ENCODE peak calls at places on chromosomes 7 and 10, in eight cellular contexts. J is left ventricle myocardium inferior; V is CD8-positive, alpha-beta T cell; I is mesenchymal stem cell; H is naive thymus-derived CD4-positive, alpha-beta T cell; L is spleen; E is DND-41; A is CD4-positive, CD25-positive, alpha-beta regulatory T cell. U is an unnamed sample. For H3K36me3, the result is how much of the 10 kb centered on the place peaks cover.

GRCh38 chr7:133763241-133763640 is 363.9 kb upstream of the LRGUK start:
- DNase-seq in V (no peak), H (no peak), J (no peak), E (no peak), L (no peak), A (no peak), I (no peak), U (no peak)

GRCh38 chr10:127418536-127419168 is 130.5 kb upstream of the NPS start:
- DNase-seq in E (no peak), I (no peak), J (peak), V (no peak), L (peak), H (no peak), A (no peak), U (no peak)

GRCh38 chr10:13448216-13448615 is 80.6 kb downstream of the BEND7 start:
- DNase-seq in A (no peak), V (no peak), L (no peak), J (no peak), H (no peak), I (no peak), E (no peak), U (no peak)

GRCh38 chr7:148733496-148733895 is 34.8 kb downstream of the CUL1 start:
- DNase-seq in A (no peak), J (no peak), H (no peak), I (no peak), E (no peak), L (no peak), V (no peak), U (no peak)

GRCh38 chr10:2212196-2212719 is 474.9 kb upstream of the ADARB2 start:
- DNase-seq in A (no peak), J (no peak), H (no peak), E (no peak), V (no peak), L (no peak), I (no peak), U (no peak)

GRCh38 chr7:114375914-114376313 is 38.7 kb upstream of the FOXP2 start:
- DNase-seq in J (no peak), L (no peak), A (no peak), E (no peak), I (no peak), H (no peak), V (no peak), U (no peak)

GRCh38 chr10:49649294-49649693 is 30.2 kb upstream of the C10orf53 start:
- DNase-seq in V (no peak), H (no peak), J (no peak), L (no peak), A (peak), E (peak), I (no peak), U (no peak)

GRCh38 chr10:13792011-13792410 is 205.2 kb downstream of the PRPF18 start:
- DNase-seq in A (no peak), H (no peak), L (no peak), J (peak), E (no peak), V (no peak), I (no peak), U (no peak)

GRCh38 chr10:93440591-93441012 is 41.5 kb downstream of the MYOF start:
- DNase-seq in H (no peak), V (no peak), A (no peak), I (peak), L (no peak), J (no peak), E (no peak), U (no peak)

GRCh38 chr10:44118500-44118899 is 266.4 kb downstream of the CXCL12 start:
- DNase-seq in V (no peak), A (no peak), J (no peak), H (no peak), E (no peak), L (no peak), I (no peak), U (no peak)
- H3K36me3 ChIP-seq in V (under half), A (under half), J (under half), H (under half), E (under half), L (under half), I (under half), U (under half)

GRCh38 chr7:106255246-106255645 is 29.5 kb downstream of the NAMPT start:
- DNase-seq in H (no peak), L (no peak), A (peak), V (no peak), I (no peak), E (no peak), J (no peak), U (no peak)

GRCh38 chr7:106257752-106258151 is 27.0 kb downstream of the NAMPT start:
- DNase-seq in H (no peak), I (peak), J (no peak), L (no peak), E (no peak), A (no peak), V (no peak), U (no peak)

GRCh38 chr7:106252568-106252967 is 32.2 kb downstream of the NAMPT start:
- DNase-seq in H (no peak), J (no peak), E (no peak), A (no peak), L (no peak), V (no peak), I (no peak), U (no peak)

GRCh38 chr7:106256137-106256536 is 28.6 kb downstream of the NAMPT start:
- DNase-seq in E (no peak), J (no peak), H (no peak), I (no peak), L (no peak), A (no peak), V (no peak), U (no peak)

DNA sequence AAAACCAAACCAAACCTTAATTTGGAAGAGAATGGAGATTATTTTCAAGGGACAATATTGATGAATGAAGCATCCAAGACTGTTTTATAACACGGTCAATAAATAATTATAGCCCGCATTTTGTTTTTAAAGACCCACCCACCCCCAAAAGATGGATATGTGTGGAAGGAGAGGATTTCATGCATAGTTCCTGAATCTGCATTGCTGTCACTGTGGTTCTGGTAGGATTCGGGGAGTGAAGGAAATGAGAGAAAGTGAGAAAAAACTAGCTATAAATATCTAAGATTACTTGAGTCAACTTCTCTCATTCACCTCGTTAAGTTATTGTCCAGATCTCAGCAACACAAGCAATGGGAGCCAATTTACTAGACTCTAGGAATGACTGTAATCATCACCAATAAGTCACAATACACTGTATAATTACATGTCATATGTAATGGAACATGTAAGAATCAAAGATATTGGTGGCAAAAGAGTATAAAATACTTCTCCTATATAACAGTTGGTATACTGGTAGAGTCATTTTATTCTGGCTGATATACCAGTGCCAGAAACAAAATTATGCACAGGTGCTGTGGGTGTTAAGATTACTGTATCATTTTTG is 30.2 kb downstream of the NAMPT start:
- DNase-seq in V (no peak), E (no peak), J (no peak), A (no peak), H (no peak), I (no peak), L (no peak), U (no peak)
- H3K36me3 ChIP-seq in V (under half), E (half or more), J (half or more), A (under half), H (under half), I (half or more), L (half or more), U (under half)

GRCh38 chr10:95421782-95422181 is 131.0 kb upstream of the PDLIM1 start:
- DNase-seq in V (no peak), J (no peak), L (no peak), E (no peak), H (no peak), I (no peak), A (no peak), U (no peak)
- H3K36me3 ChIP-seq in V (under half), J (half or more), L (under half), E (under half), H (under half), I (under half), A (under half), U (under half)

GRCh38 chr10:33196710-33197406 is 137.6 kb downstream of the NRP1 start:
- DNase-seq in H (no peak), A (no peak), L (no peak), J (no peak), V (no peak), I (peak), E (no peak), U (no peak)

GRCh38 chr10:33198610-33199009 is 135.9 kb downstream of the NRP1 start:
- DNase-seq in V (no peak), L (no peak), J (no peak), E (no peak), H (no peak), A (no peak), I (no peak), U (no peak)

GRCh38 chr10:33199731-33200130 is 134.7 kb downstream of the NRP1 start:
- DNase-seq in J (no peak), E (no peak), I (no peak), V (no peak), L (no peak), A (no peak), H (no peak), U (no peak)

GRCh38 chr10:33204049-33204448 is 130.4 kb downstream of the NRP1 start:
- DNase-seq in H (no peak), L (no peak), A (no peak), E (no peak), J (no peak), V (no peak), I (no peak), U (no peak)

DNA sequence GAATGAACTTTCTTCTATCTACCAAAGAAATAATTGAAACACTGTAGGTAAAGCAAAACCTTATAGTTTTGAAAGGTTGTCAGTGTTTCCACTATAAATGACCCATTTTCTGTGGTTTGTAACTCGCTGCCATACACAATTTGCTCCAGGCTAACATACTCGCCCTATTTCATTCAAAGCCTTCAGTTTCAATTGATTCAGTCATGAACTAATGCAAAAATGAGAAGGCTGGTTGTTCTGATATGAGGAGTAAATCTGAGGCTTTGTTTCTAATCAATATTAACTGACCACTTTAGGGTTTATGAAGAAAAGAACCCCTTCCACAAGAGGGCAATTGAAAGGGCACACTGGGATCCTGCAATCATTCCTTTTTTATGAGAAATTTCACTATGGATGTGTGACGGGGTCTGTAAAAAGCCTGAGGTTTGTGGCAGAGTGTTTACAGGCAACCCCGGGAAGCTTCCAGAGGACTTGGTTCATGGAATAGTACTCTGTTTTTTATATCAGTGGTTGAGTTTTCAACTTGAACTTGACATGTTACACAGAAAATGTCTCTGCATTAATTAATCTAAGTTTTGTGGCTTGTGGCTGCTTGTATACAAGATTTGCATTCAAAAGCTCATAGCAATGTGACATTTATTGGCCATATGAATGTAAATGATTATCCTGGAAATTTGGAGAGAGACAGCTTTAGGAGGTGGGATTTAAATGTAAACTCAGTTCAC is 133.2 kb downstream of the NRP1 start:
- DNase-seq in J (no peak), I (no peak), E (no peak), V (no peak), L (no peak), H (no peak), A (no peak), U (no peak)
- H3K36me3 ChIP-seq in J (half or more), I (half or more), E (under half), V (under half), L (half or more), H (under half), A (under half), U (under half)

DNA sequence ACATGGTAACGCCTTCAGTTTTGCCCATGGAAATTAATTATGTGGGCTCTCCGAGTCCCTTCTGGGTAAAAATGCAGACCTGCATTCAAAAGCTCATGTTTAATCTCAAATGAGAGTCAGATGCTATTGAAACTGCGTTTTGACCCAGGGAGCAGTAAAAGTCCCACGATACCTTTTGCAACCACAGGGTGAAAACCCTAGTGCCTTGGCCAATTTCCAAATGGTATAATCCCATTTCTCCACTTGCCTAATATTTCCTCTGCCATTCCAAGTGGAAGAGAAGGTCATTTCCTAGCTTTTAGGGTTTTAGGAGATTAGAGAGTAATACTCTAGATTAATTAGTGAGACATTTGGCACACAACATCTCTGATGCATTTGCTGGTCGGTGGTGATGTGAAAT is 132.5 kb downstream of the NRP1 start:
- DNase-seq in A (no peak), J (no peak), L (no peak), H (no peak), V (no peak), E (no peak), I (no peak), U (no peak)
- H3K36me3 ChIP-seq in A (under half), J (half or more), L (half or more), H (under half), V (under half), E (under half), I (half or more), U (under half)

GRCh38 chr10:63171255-63171654 is 38.1 kb downstream of the NRBF2 start:
- DNase-seq in L (no peak), E (no peak), I (no peak), J (no peak), A (no peak), H (no peak), V (no peak), U (no peak)
- H3K36me3 ChIP-seq in L (half or more), E (half or more), I (half or more), J (under half), A (half or more), H (under half), V (under half), U (under half)

GRCh38 chr10:7306147-7306546 is 104.7 kb downstream of the SFMBT2 start:
- DNase-seq in V (no peak), I (no peak), A (no peak), H (no peak), E (no peak), L (no peak), J (no peak), U (no peak)
- H3K36me3 ChIP-seq in V (under half), I (under half), A (under half), H (under half), E (under half), L (under half), J (under half), U (under half)

DNA sequence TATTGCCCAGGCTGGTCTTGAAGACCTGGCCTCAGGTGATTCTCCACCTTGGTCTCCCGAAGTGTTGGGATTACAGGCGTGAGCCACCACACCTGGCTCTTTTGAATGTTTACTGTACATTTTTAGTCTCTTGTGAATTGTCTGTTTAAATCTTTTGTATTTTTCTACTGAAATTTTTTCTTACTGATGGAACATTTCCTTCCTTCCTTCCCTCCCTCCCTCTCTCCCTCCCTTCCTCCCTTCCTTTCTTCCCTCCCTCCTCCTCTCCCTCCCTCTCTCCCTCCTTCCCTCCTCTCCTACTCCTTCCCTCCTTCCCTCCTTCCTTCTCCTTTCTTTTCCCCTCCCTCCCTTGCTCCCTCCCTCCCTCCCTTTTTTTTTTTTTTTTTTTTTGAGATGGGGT is 58.0 kb downstream of the DAGLB start:
- DNase-seq in A (no peak), J (no peak), V (no peak), H (no peak), E (no peak), I (no peak), L (no peak), U (no peak)
- H3K36me3 ChIP-seq in A (half or more), J (under half), V (under half), H (half or more), E (half or more), I (half or more), L (half or more), U (under half)

GRCh38 chr10:27150261-27150660 is 3.9 kb downstream of the YME1L1 start:
- DNase-seq in H (no peak), J (no peak), A (no peak), L (no peak), E (no peak), V (no peak), I (no peak), U (no peak)
- H3K36me3 ChIP-seq in H (under half), J (under half), A (under half), L (half or more), E (under half), V (under half), I (under half), U (under half)

DNA sequence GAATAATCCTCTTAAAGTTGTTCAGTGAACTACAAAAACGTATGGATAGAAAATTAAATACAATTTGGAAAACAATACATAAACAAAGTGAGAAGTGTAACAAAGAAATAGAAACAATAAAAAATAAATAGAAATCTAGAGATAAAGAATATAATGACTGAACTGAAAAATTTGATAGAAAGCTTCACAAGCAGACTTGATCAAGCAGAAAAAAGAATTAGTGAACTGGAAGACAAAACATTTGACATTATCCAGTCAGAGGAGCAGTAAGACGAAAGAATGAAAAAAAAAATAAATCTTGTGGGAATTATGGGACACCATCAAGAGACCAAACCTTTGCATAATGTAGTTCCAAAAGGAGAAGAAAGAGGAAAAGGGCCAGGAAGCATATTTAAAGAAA is 32.4 kb upstream of the NPY start:
- DNase-seq in E (no peak), L (no peak), A (no peak), V (no peak), I (no peak), J (no peak), H (no peak), U (no peak)
- H3K36me3 ChIP-seq in E (under half), L (under half), A (under half), V (under half), I (under half), J (under half), H (under half), U (under half)

U was measured in lung.